ENCODE peak calls at places on chromosomes 16 and 17, in ten cellular contexts. I is left ventricle myocardium inferior; E is activated CD4-positive, CD25-positive, alpha-beta regulatory T cell; Y is frontal cortex; G is H54; Q is cardiac fibroblast; X is iPS-NIHi11; N is adrenal gland; T is activated T-cell treated with anti-CD3 and anti-CD28 coated beads, Interleukin-2, amount 50 U/mL, for 72 hours; V is hippocampal formation. M is an unnamed sample.

GRCh38 chr16:85329999-85330693 is 217.9 kb upstream of the CIBAR2 start:
- DNase-seq in I (no peak), E (no peak), Y (no peak), G (no peak), Q (no peak), X (no peak), N (no peak), T (no peak), V (no peak), M (no peak)

GRCh38 chr16:82432261-82432660 is 194.5 kb upstream of the CDH13 start:
- DNase-seq in I (no peak), E (no peak), Y (no peak), G (peak), Q (no peak), X (no peak), N (no peak), T (peak), V (peak), M (peak)

GRCh38 chr17:49589556-49589885 is 13.8 kb downstream of the NXPH3 start:
- DNase-seq in I (no peak), E (no peak), Y (no peak), G (no peak), Q (no peak), X (no peak), N (no peak), T (no peak), V (no peak), M (no peak)

GRCh38 chr16:2968368-2968737 is 795 bp upstream of the PAQR4 start:
- DNase-seq in I (no peak), E (no peak), Y (no peak), G (no peak), Q (no peak), X (no peak), N (no peak), T (no peak), V (no peak), M (no peak)

GRCh38 chr16:57475711-57476339 is 10.5 kb downstream of the DOK4 start:
- DNase-seq in I (no peak), E (peak), Y (no peak), G (peak), Q (peak), X (peak), N (peak), T (peak), V (no peak), M (no peak)

GRCh38 chr16:72172105-72173034 is at the start of gene PMFBP1:
- DNase-seq in I (no peak), E (no peak), Y (no peak), G (peak), Q (peak), X (no peak), N (peak), T (peak), V (peak), M (peak)

GRCh38 chr17:68909066-68909465 is 46.1 kb downstream of the ABCA8 start:
- DNase-seq in I (no peak), E (no peak), Y (no peak), G (peak), Q (peak), X (no peak), N (peak), T (no peak), V (peak), M (peak)

GRCh38 chr17:4109424-4109823 is 33.4 kb downstream of the ZZEF1 start:
- DNase-seq in I (no peak), E (no peak), Y (no peak), G (no peak), Q (no peak), X (no peak), N (no peak), T (no peak), V (peak), M (no peak)

GRCh38 chr17:74431568-74432483 is at the start of gene GPRC5C:
- DNase-seq in I (peak), E (no peak), Y (peak), G (no peak), Q (peak), X (peak), N (peak), T (peak), V (no peak), M (no peak)

GRCh38 chr16:19203374-19203966 is 35.4 kb downstream of the SYT17 start:
- DNase-seq in I (no peak), E (no peak), Y (no peak), G (no peak), Q (no peak), X (no peak), N (no peak), T (no peak), V (no peak), M (no peak)

GRCh38 chr16:2022723-2023097 is 3.1 kb downstream of the NPW start:
- DNase-seq in I (no peak), E (no peak), Y (no peak), G (no peak), Q (peak), X (peak), N (no peak), T (peak), V (no peak), M (peak)

GRCh38 chr17:41107941-41108445 is 2.8 kb downstream of the KRTAP4-9 start:
- DNase-seq in I (no peak), E (no peak), Y (no peak), G (no peak), Q (no peak), X (no peak), N (no peak), T (no peak), V (no peak), M (no peak)

GRCh38 chr17:49393491-49394255 is 21.0 kb downstream of the PHB1 start:
- DNase-seq in I (no peak), E (no peak), Y (no peak), G (no peak), Q (peak), X (no peak), N (no peak), T (no peak), V (no peak), M (no peak)

GRCh38 chr16:54446639-54447038 is 160.1 kb upstream of the IRX3 start:
- DNase-seq in I (peak), E (no peak), Y (no peak), G (peak), Q (peak), X (no peak), N (peak), T (no peak), V (no peak), M (peak)

GRCh38 chr17:64004903-64005733 is 7.0 kb downstream of the PRR29 start:
- DNase-seq in I (no peak), E (no peak), Y (no peak), G (no peak), Q (no peak), X (no peak), N (no peak), T (no peak), V (no peak), M (no peak)

M was measured in foreskin fibroblast.